ENCODE peak calls at places on chromosomes 4 and X, in five cellular contexts. E is NT2/D1, L is GM12878, I is H1, A is HepG2. M is an unnamed sample.

GRCh38 chr4:188976644-188977115 is 837.4 kb downstream of the TRIML1 start:
- DNase-seq in E (peak; percentile 68), L (no peak), I (peak; percentile 53), A (no peak), M (peak; percentile 6)

GRCh38 chr4:104896623-104897296 is 249.9 kb upstream of the TET2 start:
- DNase-seq in E (no peak), L (peak; percentile 46), I (no peak), A (no peak), M (no peak)

GRCh38 chr4:26746742-26747351 is 113.8 kb upstream of the STIM2 start:
- DNase-seq in E (no peak), L (peak; percentile 55), I (no peak), A (no peak), M (no peak)

GRCh38 chr4:121189811-121190210 is 25.7 kb upstream of the TNIP3 start:
- DNase-seq in E (no peak), L (peak; percentile 32), I (no peak), A (no peak), M (no peak)

GRCh38 chr4:19327364-19327763 is 924.3 kb upstream of the SLIT2 start:
- DNase-seq in E (no peak), L (no peak), I (no peak), A (no peak), M (no peak)

GRCh38 chrX:94722578-94722977 is 1048.6 kb downstream of the FAM133A start:
- DNase-seq in E (no peak), L (no peak), I (no peak), A (no peak), M (no peak)

GRCh38 chr4:6926681-6927478 is 17.3 kb downstream of the TBC1D14 start:
- DNase-seq in E (no peak), L (no peak), I (no peak), A (peak; percentile 96), M (peak; percentile 57)

GRCh38 chrX:133726211-133726630 is 259.2 kb downstream of the GPC3 start:
- DNase-seq in E (no peak), L (no peak), I (no peak), A (peak; percentile 27), M (peak; percentile 14)

GRCh38 chr4:133154725-133155124 is 5.6 kb downstream of the PCDH10 start:
- DNase-seq in E (no peak), L (no peak), I (no peak), A (peak; percentile 4), M (peak; percentile 16)

GRCh38 chr4:148192526-148192925 is 249.7 kb downstream of the NR3C2 start:
- DNase-seq in E (no peak), L (no peak), I (no peak), A (no peak), M (no peak)

GRCh38 chr4:121551881-121552280 is 144.9 kb downstream of the ANXA5 start:
- DNase-seq in E (no peak), L (no peak), I (no peak), A (peak; percentile 14), M (no peak)

GRCh38 chrX:155070975-155071693 is at the start of the genes BRCC3, CMC4 and MTCP1:
- DNase-seq in E (peak; percentile 42), L (peak; percentile 35), I (peak; percentile 36), A (peak; percentile 65), M (peak; percentile 95)

GRCh38 chr4:110550260-110550659 is 72.6 kb downstream of the PITX2 start:
- DNase-seq in E (no peak), L (no peak), I (no peak), A (no peak), M (no peak)

GRCh38 chr4:54225671-54226398 is 3.3 kb upstream of the PDGFRA start:
- DNase-seq in E (no peak), L (no peak), I (no peak), A (no peak), M (no peak)

GRCh38 chr4:3686746-3687145 is 79.4 kb upstream of the ADRA2C start:
- DNase-seq in E (no peak), L (no peak), I (no peak), A (no peak), M (no peak)

GRCh38 chr4:118265312-118266144 is 87.3 kb downstream of the PRSS12 start:
- DNase-seq in E (no peak), L (no peak), I (no peak), A (peak; percentile 7), M (no peak)

DNA sequence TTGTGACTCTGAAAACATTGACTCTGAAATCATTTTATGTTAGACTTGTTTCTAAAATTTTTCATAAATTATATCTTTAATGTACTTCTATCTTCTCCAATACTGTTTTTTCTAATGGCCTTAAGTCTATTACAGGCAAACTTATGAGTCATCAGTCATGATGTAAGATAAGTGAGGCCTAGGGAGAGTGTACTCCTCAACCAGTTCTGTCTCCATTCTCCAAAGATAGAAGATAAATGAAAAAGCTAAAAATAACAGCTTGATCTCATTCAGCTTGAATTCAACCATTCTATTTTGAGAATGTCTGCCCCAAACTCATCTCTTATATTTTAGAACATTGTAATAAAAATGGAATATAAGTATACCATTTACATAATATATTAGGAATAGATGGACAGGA is 34.5 kb downstream of the STBD1 start:
- DNase-seq in E (no peak), L (no peak), I (no peak), A (no peak), M (no peak)
- TF ChIP-seq SUZ12 in E (no peak), L (no peak), I (no peak), A (no peak), M (no peak)

GRCh38 chr4:185429660-185430059 is 3.9 kb upstream of the UFSP2 start:
- DNase-seq in E (no peak), L (no peak), I (no peak), A (no peak), M (no peak)

GRCh38 chr4:185421366-185422124 is 4.2 kb downstream of the UFSP2 start:
- DNase-seq in E (no peak), L (no peak), I (no peak), A (no peak), M (no peak)

GRCh38 chr4:185424905-185425599 is 712 bp downstream of the UFSP2 start:
- DNase-seq in E (no peak), L (no peak), I (no peak), A (peak; percentile 1), M (no peak)

GRCh38 chr4:185426960-185427688 is 1.4 kb upstream of the UFSP2 start:
- DNase-seq in E (no peak), L (no peak), I (no peak), A (no peak), M (no peak)

DNA sequence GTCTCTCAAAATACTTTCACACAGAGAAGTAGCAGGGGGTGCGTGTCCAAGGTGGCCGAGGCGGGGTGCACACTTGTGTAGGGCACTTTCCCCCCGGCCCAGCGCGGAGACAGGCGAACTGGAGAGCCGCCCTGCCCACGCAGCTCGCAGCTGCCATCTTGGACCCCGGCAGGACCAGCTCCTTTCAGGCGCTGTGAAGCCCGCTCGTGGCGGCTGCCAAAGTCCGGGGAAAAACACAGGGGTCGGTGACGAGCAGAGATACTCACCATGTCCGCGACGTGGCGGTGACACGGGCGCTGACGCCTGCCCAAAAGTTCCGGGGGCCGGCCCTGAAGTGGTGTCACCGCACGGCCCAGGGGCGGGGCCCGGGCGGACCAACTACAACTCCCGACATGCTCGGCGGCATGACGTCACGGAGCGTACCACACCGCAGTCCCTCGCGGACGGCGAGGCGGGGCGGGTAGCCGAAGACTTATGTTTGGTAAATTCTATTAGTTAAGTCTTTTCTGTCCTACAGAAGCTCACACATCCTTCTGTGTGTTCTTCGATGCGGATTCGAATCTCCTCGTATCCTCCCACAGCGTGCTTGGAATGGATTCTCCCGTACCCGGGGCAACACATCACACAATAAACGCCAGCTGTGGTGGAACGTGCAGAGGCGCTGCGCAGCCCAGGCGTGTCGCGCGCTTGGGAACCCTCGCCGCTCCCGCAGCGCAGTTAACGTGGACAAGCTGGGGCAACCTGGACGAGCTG is at the start of gene UFSP2:
- DNase-seq in E (peak; percentile 57), L (peak; percentile 84), I (peak; percentile 46), A (peak; percentile 81), M (peak; percentile 79)
- TF ChIP-seq SUZ12 in E (no peak), L (no peak), I (no peak), A (peak; percentile 63), M (no peak)

GRCh38 chr4:142150483-142150882 is 514.1 kb downstream of the IL15 start:
- DNase-seq in E (no peak), L (no peak), I (no peak), A (no peak), M (no peak)
- TF ChIP-seq SUZ12 in E (no peak), L (no peak), I (no peak), A (no peak), M (no peak)

GRCh38 chr4:78707268-78707667 is 68.9 kb upstream of the BMP2K start:
- DNase-seq in E (no peak), L (no peak), I (no peak), A (no peak), M (no peak)
- TF ChIP-seq SUZ12 in E (no peak), L (no peak), I (no peak), A (no peak), M (no peak)

DNA sequence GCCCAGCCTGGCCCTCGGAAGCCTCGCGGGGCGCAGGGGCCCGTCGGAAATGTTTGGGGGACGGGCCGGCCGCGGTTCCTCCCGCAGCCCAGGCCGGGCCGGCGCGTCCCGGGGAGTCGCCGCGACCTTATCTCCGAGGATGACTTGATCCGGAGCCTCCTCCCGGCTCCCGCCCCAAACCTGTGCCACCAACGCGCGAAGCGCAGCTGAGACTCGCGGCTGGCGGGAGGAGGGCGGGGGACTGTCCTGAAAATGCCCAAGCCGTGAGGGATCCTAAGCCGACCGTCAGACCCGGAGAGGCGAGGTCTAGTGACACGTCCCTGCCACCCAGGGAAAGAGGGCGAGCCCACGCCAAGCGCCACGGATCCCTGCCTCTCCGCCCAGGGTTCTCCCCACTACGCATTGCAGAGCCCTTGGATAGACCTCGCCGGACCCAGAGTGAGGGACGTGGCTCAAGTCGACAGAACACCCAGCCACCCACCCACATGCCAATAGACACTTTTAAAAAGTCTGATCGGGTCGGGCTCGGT is 26.9 kb downstream of the UTP14A start:
- DNase-seq in E (no peak), L (no peak), I (no peak), A (no peak), M (no peak)
- TF ChIP-seq SUZ12 in E (no peak), L (no peak), I (peak; percentile 43), A (no peak), M (no peak)

GRCh38 chrX:39047174-39047573 is 245.9 kb downstream of the MID1IP1 start:
- DNase-seq in E (no peak), L (no peak), I (no peak), A (no peak), M (no peak)
- TF ChIP-seq SUZ12 in E (no peak), L (no peak), I (no peak), A (no peak), M (no peak)